ENCODE peak calls at places on chromosomes 3 and 15, in seven cellular contexts. One of them, this sample, is unnamed.
A peak's percentile ranks its signal among the peaks of the same experiment; 100 is the strongest.

GRCh38 chr3:38137615-38138346 is 680 bp upstream of the MYD88 start:
- DNase-seq in Calu3: no peak
- DNase-seq in coronary artery: peak; percentile 78
- DNase-seq in psoas muscle: no peak
- DNase-seq in GM10248: no peak
- DNase-seq in choroid plexus epithelial cell: peak; percentile 12
- DNase-seq in BJ: no peak
- DNase-seq in this sample: peak; percentile 27

GRCh38 chr3:195011231-195011834 is 259.6 kb downstream of the XXYLT1 start:
- DNase-seq in Calu3: no peak
- DNase-seq in coronary artery: no peak
- DNase-seq in psoas muscle: no peak
- DNase-seq in GM10248: no peak
- DNase-seq in choroid plexus epithelial cell: no peak
- DNase-seq in BJ: no peak
- DNase-seq in this sample: no peak

GRCh38 chr15:83206971-83207621 is 527 bp downstream of the HDGFL3 start:
- DNase-seq in Calu3: peak; percentile 55
- DNase-seq in coronary artery: peak; percentile 75
- DNase-seq in psoas muscle: peak; percentile 66
- DNase-seq in GM10248: peak; percentile 51
- DNase-seq in choroid plexus epithelial cell: peak; percentile 27
- DNase-seq in BJ: no peak
- DNase-seq in this sample: no peak

GRCh38 chr3:98070840-98071239 is 16.1 kb upstream of the OR5AC2 start:
- DNase-seq in Calu3: no peak
- DNase-seq in coronary artery: no peak
- DNase-seq in psoas muscle: no peak
- DNase-seq in GM10248: no peak
- DNase-seq in choroid plexus epithelial cell: no peak
- DNase-seq in BJ: no peak
- DNase-seq in this sample: no peak

GRCh38 chr15:50542051-50542450 is 4.4 kb downstream of the USP50 start:
- DNase-seq in Calu3: no peak
- DNase-seq in coronary artery: no peak
- DNase-seq in psoas muscle: no peak
- DNase-seq in GM10248: no peak
- DNase-seq in choroid plexus epithelial cell: peak; percentile 47
- DNase-seq in BJ: peak; percentile 87
- DNase-seq in this sample: no peak

GRCh38 chr15:98292442-98293240 is 332.1 kb downstream of the ARRDC4 start:
- DNase-seq in Calu3: peak; percentile 72
- DNase-seq in coronary artery: no peak
- DNase-seq in psoas muscle: peak; percentile 63
- DNase-seq in GM10248: peak; percentile 64
- DNase-seq in choroid plexus epithelial cell: peak; percentile 15
- DNase-seq in BJ: no peak
- DNase-seq in this sample: no peak

GRCh38 chr3:146750196-146750595 is 145.1 kb upstream of the PLSCR5 start:
- DNase-seq in Calu3: no peak
- DNase-seq in coronary artery: no peak
- DNase-seq in psoas muscle: no peak
- DNase-seq in GM10248: no peak
- DNase-seq in choroid plexus epithelial cell: peak; percentile 80
- DNase-seq in BJ: peak; percentile 39
- DNase-seq in this sample: no peak

GRCh38 chr3:112261742-112262141 is 32.3 kb downstream of the SLC9C1 start:
- DNase-seq in Calu3: no peak
- DNase-seq in coronary artery: no peak
- DNase-seq in psoas muscle: no peak
- DNase-seq in GM10248: no peak
- DNase-seq in choroid plexus epithelial cell: no peak
- DNase-seq in BJ: no peak
- DNase-seq in this sample: no peak

GRCh38 chr3:139113766-139114165 is 69.1 kb upstream of the PRR23C start:
- DNase-seq in Calu3: no peak
- DNase-seq in coronary artery: peak; percentile 19
- DNase-seq in psoas muscle: no peak
- DNase-seq in GM10248: no peak
- DNase-seq in choroid plexus epithelial cell: no peak
- DNase-seq in BJ: no peak
- DNase-seq in this sample: no peak
- TF ChIP-seq CTCF in Calu3: no peak
- TF ChIP-seq CTCF in coronary artery: no peak
- TF ChIP-seq CTCF in psoas muscle: no peak
- TF ChIP-seq CTCF in GM10248: no peak
- TF ChIP-seq CTCF in choroid plexus epithelial cell: no peak
- TF ChIP-seq CTCF in BJ: no peak
- TF ChIP-seq CTCF in this sample: no peak

GRCh38 chr15:35697549-35698299 is 151.8 kb upstream of the DPH6 start:
- DNase-seq in Calu3: no peak
- DNase-seq in coronary artery: no peak
- DNase-seq in psoas muscle: no peak
- DNase-seq in GM10248: no peak
- DNase-seq in choroid plexus epithelial cell: peak; percentile 87
- DNase-seq in BJ: no peak
- DNase-seq in this sample: no peak
- TF ChIP-seq CTCF in Calu3: no peak
- TF ChIP-seq CTCF in coronary artery: no peak
- TF ChIP-seq CTCF in psoas muscle: no peak
- TF ChIP-seq CTCF in GM10248: no peak
- TF ChIP-seq CTCF in choroid plexus epithelial cell: peak; percentile 14
- TF ChIP-seq CTCF in BJ: no peak
- TF ChIP-seq CTCF in this sample: no peak

GRCh38 chr3:17473761-17474160 is 268.7 kb downstream of the TBC1D5 start:
- DNase-seq in Calu3: no peak
- DNase-seq in coronary artery: no peak
- DNase-seq in psoas muscle: no peak
- DNase-seq in GM10248: no peak
- DNase-seq in choroid plexus epithelial cell: peak; percentile 49
- DNase-seq in BJ: no peak
- DNase-seq in this sample: no peak
- TF ChIP-seq CTCF in Calu3: no peak
- TF ChIP-seq CTCF in coronary artery: no peak
- TF ChIP-seq CTCF in psoas muscle: no peak
- TF ChIP-seq CTCF in GM10248: no peak
- TF ChIP-seq CTCF in choroid plexus epithelial cell: peak; percentile 40
- TF ChIP-seq CTCF in BJ: peak; percentile 30
- TF ChIP-seq CTCF in this sample: no peak

GRCh38 chr3:13349823-13350222 is 70.3 kb downstream of the NUP210 start:
- DNase-seq in Calu3: no peak
- DNase-seq in coronary artery: no peak
- DNase-seq in psoas muscle: no peak
- DNase-seq in GM10248: no peak
- DNase-seq in choroid plexus epithelial cell: no peak
- DNase-seq in BJ: no peak
- DNase-seq in this sample: no peak

GRCh38 chr3:13357074-13357473 is 63.0 kb downstream of the NUP210 start:
- DNase-seq in Calu3: no peak
- DNase-seq in coronary artery: no peak
- DNase-seq in psoas muscle: no peak
- DNase-seq in GM10248: no peak
- DNase-seq in choroid plexus epithelial cell: no peak
- DNase-seq in BJ: no peak
- DNase-seq in this sample: no peak

GRCh38 chr3:13352621-13353131 is 67.4 kb downstream of the NUP210 start:
- DNase-seq in Calu3: no peak
- DNase-seq in coronary artery: no peak
- DNase-seq in psoas muscle: no peak
- DNase-seq in GM10248: no peak
- DNase-seq in choroid plexus epithelial cell: peak; percentile 11
- DNase-seq in BJ: no peak
- DNase-seq in this sample: no peak

GRCh38 chr3:13358051-13358450 is 62.1 kb downstream of the NUP210 start:
- DNase-seq in Calu3: no peak
- DNase-seq in coronary artery: no peak
- DNase-seq in psoas muscle: no peak
- DNase-seq in GM10248: no peak
- DNase-seq in choroid plexus epithelial cell: no peak
- DNase-seq in BJ: no peak
- DNase-seq in this sample: no peak

DNA sequence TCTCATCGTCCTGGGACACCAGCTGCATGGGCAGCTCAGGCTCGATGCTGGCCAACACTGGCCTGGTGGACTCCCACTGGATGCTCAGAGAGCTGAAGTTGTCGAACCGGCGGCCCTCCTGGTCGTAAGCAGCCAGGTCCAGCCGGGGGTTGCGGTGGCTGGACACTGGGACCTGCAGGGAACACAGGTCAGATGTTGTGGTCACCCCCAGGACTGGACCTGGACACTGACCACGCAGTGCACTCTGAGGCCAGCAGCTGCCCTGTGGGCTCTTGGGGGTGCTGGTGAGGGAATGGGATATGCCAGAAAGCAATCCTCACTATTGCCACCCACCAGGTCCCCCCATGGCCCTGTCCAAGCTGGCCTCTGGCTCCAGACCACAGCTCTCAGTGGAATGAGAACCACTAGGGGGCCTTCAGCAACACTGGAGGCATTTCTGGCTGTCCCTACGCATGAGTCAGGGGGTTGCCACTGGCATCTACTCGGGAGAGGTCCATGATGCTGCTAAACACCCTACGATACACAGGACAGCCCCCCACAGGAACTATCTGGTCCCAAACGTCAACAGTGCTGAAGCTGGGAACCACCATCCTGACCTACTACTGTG is 66.1 kb downstream of the NUP210 start:
- DNase-seq in Calu3: no peak
- DNase-seq in coronary artery: no peak
- DNase-seq in psoas muscle: no peak
- DNase-seq in GM10248: no peak
- DNase-seq in choroid plexus epithelial cell: peak; percentile 23
- DNase-seq in BJ: no peak
- DNase-seq in this sample: no peak
- TF ChIP-seq CTCF in Calu3: no peak
- TF ChIP-seq CTCF in coronary artery: no peak
- TF ChIP-seq CTCF in psoas muscle: no peak
- TF ChIP-seq CTCF in GM10248: no peak
- TF ChIP-seq CTCF in choroid plexus epithelial cell: peak; percentile 60
- TF ChIP-seq CTCF in BJ: peak; percentile 35
- TF ChIP-seq CTCF in this sample: no peak

GRCh38 chr3:51718547-51719412 is 11.9 kb downstream of the GRM2 start:
- DNase-seq in Calu3: peak; percentile 84
- DNase-seq in coronary artery: no peak
- DNase-seq in psoas muscle: peak; percentile 72
- DNase-seq in GM10248: peak; percentile 82
- DNase-seq in choroid plexus epithelial cell: peak; percentile 54
- DNase-seq in BJ: no peak
- DNase-seq in this sample: no peak

GRCh38 chr3:51717947-51718346 is 11.1 kb downstream of the GRM2 start:
- DNase-seq in Calu3: no peak
- DNase-seq in coronary artery: no peak
- DNase-seq in psoas muscle: no peak
- DNase-seq in GM10248: peak; percentile 15
- DNase-seq in choroid plexus epithelial cell: no peak
- DNase-seq in BJ: no peak
- DNase-seq in this sample: no peak

GRCh38 chr3:51720292-51721061 is 13.6 kb downstream of the GRM2 start:
- DNase-seq in Calu3: no peak
- DNase-seq in coronary artery: no peak
- DNase-seq in psoas muscle: no peak
- DNase-seq in GM10248: no peak
- DNase-seq in choroid plexus epithelial cell: no peak
- DNase-seq in BJ: no peak
- DNase-seq in this sample: no peak

GRCh38 chr3:51721062-51721745 is 14.3 kb downstream of the GRM2 start:
- DNase-seq in Calu3: no peak
- DNase-seq in coronary artery: no peak
- DNase-seq in psoas muscle: no peak
- DNase-seq in GM10248: no peak
- DNase-seq in choroid plexus epithelial cell: no peak
- DNase-seq in BJ: no peak
- DNase-seq in this sample: no peak

GRCh38 chr3:51719413-51720025 is 12.7 kb downstream of the GRM2 start:
- DNase-seq in Calu3: no peak
- DNase-seq in coronary artery: no peak
- DNase-seq in psoas muscle: no peak
- DNase-seq in GM10248: peak; percentile 16
- DNase-seq in choroid plexus epithelial cell: no peak
- DNase-seq in BJ: no peak
- DNase-seq in this sample: no peak
- TF ChIP-seq CTCF in Calu3: no peak
- TF ChIP-seq CTCF in coronary artery: no peak
- TF ChIP-seq CTCF in psoas muscle: peak; percentile 1
- TF ChIP-seq CTCF in GM10248: no peak
- TF ChIP-seq CTCF in choroid plexus epithelial cell: peak; percentile 32
- TF ChIP-seq CTCF in BJ: peak; percentile 13
- TF ChIP-seq CTCF in this sample: no peak

GRCh38 chr3:71206821-71207220 is 376.7 kb downstream of the FOXP1 start:
- DNase-seq in Calu3: no peak
- DNase-seq in coronary artery: no peak
- DNase-seq in psoas muscle: no peak
- DNase-seq in GM10248: no peak
- DNase-seq in choroid plexus epithelial cell: no peak
- DNase-seq in BJ: no peak
- DNase-seq in this sample: no peak

GRCh38 chr3:71208273-71209095 is 375.0 kb downstream of the FOXP1 start:
- DNase-seq in Calu3: peak; percentile 2
- DNase-seq in coronary artery: no peak
- DNase-seq in psoas muscle: no peak
- DNase-seq in GM10248: no peak
- DNase-seq in choroid plexus epithelial cell: peak; percentile 65
- DNase-seq in BJ: no peak
- DNase-seq in this sample: no peak

GRCh38 chr3:71210257-71211002 is 373.1 kb downstream of the FOXP1 start:
- DNase-seq in Calu3: no peak
- DNase-seq in coronary artery: peak; percentile 77
- DNase-seq in psoas muscle: no peak
- DNase-seq in GM10248: no peak
- DNase-seq in choroid plexus epithelial cell: peak; percentile 97
- DNase-seq in BJ: no peak
- DNase-seq in this sample: no peak

GRCh38 chr3:71206305-71206704 is 377.2 kb downstream of the FOXP1 start:
- DNase-seq in Calu3: no peak
- DNase-seq in coronary artery: no peak
- DNase-seq in psoas muscle: no peak
- DNase-seq in GM10248: no peak
- DNase-seq in choroid plexus epithelial cell: no peak
- DNase-seq in BJ: no peak
- DNase-seq in this sample: no peak

DNA sequence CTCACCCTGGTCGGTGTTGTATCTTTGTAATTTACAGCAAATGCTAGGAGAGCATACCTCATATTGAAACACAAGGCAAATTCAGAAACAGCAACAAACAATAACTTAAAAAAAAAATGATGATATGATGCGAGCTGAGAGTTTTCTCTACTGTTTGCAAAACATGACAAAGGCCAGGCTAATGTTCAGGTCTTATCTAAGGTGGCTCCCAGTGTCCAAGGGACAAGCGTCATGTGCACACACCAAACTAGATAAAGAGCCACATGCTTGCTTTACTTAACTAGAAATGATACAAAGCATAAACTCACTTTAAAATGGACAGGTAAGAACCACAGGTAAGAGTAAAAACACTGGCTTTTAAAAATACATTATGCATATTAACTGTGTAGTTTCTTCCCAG is 375.9 kb downstream of the FOXP1 start:
- DNase-seq in Calu3: no peak
- DNase-seq in coronary artery: no peak
- DNase-seq in psoas muscle: no peak
- DNase-seq in GM10248: no peak
- DNase-seq in choroid plexus epithelial cell: no peak
- DNase-seq in BJ: no peak
- DNase-seq in this sample: no peak
- TF ChIP-seq CTCF in Calu3: no peak
- TF ChIP-seq CTCF in coronary artery: no peak
- TF ChIP-seq CTCF in psoas muscle: no peak
- TF ChIP-seq CTCF in GM10248: no peak
- TF ChIP-seq CTCF in choroid plexus epithelial cell: no peak
- TF ChIP-seq CTCF in BJ: no peak
- TF ChIP-seq CTCF in this sample: no peak

This sample was measured in omental fat pad.